ENCODE peak calls at places on chromosomes 13 and 19, in eight cellular contexts. Y is spleen, D is A549, G is IMR-90, Z is adrenal gland, J is uterus, B is esophagus squamous epithelium, K is gastrocnemius medialis. U is an unnamed sample.
A peak's percentile ranks its signal among the peaks of the same experiment; 100 is the strongest.

GRCh38 chr13:50386527-50387123 is 371.4 kb downstream of the KCNRG start:
- DNase-seq in K (no peak), J (no peak), B (no peak), G (peak; percentile 82), D (no peak), Y (no peak), Z (no peak), U (peak; percentile 19)

GRCh38 chr13:28012896-28013295 is 24.4 kb upstream of the URAD start:
- DNase-seq in Y (no peak), B (no peak), G (no peak), Z (no peak), K (no peak), D (no peak), J (no peak), U (no peak)

GRCh38 chr19:10256970-10257615 is 5.1 kb downstream of the MRPL4 start:
- DNase-seq in Z (no peak), B (no peak), Y (no peak), J (no peak), D (no peak), K (no peak), G (no peak), U (no peak)

GRCh38 chr13:89061821-89062220 is 1390.7 kb downstream of the SLITRK5 start:
- DNase-seq in Y (no peak), G (no peak), K (no peak), D (no peak), Z (no peak), J (no peak), B (no peak), U (no peak)

GRCh38 chr13:106354961-106355360 is 180.5 kb downstream of the EFNB2 start:
- DNase-seq in J (no peak), Z (no peak), Y (no peak), G (no peak), B (no peak), K (no peak), D (no peak), U (no peak)

GRCh38 chr19:2900296-2901252 is at the start of gene ZNF57:
- DNase-seq in B (peak; percentile 96), D (peak; percentile 98), Z (peak; percentile 100), K (peak; percentile 99), Y (peak; percentile 98), G (peak; percentile 98), J (peak; percentile 100), U (peak; percentile 100)

GRCh38 chr19:2756477-2756876 is 16.7 kb upstream of the SLC39A3 start:
- DNase-seq in J (no peak), D (no peak), B (no peak), K (no peak), G (no peak), Z (no peak), Y (peak; percentile 58), U (no peak)

GRCh38 chr13:38582133-38582532 is 104.7 kb upstream of the FREM2 start:
- DNase-seq in B (no peak), Y (no peak), K (no peak), Z (no peak), J (no peak), D (peak; percentile 32), G (peak; percentile 16), U (no peak)

GRCh38 chr19:58385313-58386165 is 1.5 kb upstream of the RPS5 start:
- DNase-seq in D (no peak), Y (peak; percentile 78), B (no peak), K (no peak), Z (no peak), J (no peak), G (no peak), U (no peak)

DNA sequence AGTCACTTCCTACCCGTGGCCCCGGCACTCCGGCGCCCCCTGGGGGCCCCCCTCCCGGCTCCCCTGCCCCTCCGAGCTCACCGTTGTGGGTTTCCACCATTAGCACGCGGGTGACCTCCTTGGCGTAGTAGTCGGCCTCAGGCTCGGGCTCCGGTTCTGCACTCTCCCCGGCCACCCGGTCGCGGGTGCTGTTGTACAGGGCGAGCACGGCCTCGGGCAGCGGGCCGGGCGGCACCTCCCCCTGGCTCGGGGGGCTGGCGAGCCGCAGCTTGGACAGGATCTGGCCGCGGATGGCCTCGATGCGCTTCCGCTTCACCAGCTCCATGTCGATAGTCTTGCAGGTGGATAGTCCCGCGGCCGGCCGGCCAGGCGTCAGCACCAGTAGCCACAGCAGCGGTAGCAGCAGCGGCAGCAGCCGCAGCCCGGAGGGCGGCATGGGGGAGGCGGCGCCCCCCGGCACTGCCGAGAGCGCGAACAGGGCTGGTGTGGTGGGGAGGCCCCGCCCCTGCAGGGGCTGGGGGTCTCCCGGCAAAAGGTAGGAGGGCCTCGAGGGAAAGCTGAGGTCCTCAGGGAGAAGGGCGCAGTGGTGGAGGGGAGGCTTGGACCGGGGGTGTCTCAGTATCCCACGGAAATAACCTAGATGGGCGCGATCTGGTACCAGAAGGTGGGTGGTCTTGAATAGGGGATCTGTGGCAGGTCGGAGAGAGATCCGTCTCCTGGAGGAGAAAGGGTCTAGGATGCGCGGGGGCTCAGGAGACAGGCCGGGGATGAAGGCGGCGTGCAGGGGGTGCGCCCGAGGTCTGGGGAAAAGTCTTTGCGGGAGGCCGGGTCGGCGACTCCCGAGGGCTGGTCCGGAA is 885 bp downstream of the TGFB1 start:
- DNase-seq in Z (peak; percentile 57), J (peak; percentile 71), K (no peak), G (peak; percentile 44), B (no peak), Y (peak; percentile 97), D (peak; percentile 78), U (peak; percentile 49)
- TF ChIP-seq POLR2A in Z (no peak), J (no peak), K (no peak), G (peak; percentile 42), B (no peak), Y (no peak), D (no peak), U (no peak)

GRCh38 chr19:12788025-12788681 is 3.1 kb upstream of the JUNB start:
- DNase-seq in K (no peak), Z (peak; percentile 21), D (no peak), Y (no peak), G (no peak), B (no peak), J (no peak), U (no peak)
- H3K4me3 ChIP-seq in K (peak overlapping the region; percentile 91), Z (no peak overlapping the region), D (peak overlapping the region; percentile 92), Y (peak overlapping the region; percentile 86), G (no peak overlapping the region), B (peak overlapping the region; percentile 79), J (peak overlapping the region; percentile 87), U (peak overlapping the region; percentile 81)

GRCh38 chr19:15368051-15368632 is 11.4 kb downstream of the AKAP8 start:
- DNase-seq in D (no peak), B (no peak), J (no peak), Z (no peak), Y (peak; percentile 65), K (no peak), G (no peak), U (no peak)
- H3K27ac ChIP-seq in D (no peak overlapping the region), B (no peak overlapping the region), J (no peak overlapping the region), Z (peak overlapping the region; percentile 83), Y (peak overlapping the region; percentile 39), K (no peak overlapping the region), G (no peak overlapping the region), U (no peak overlapping the region)

GRCh38 chr19:6723738-6724137 is 3.3 kb upstream of the C3 start:
- DNase-seq in G (no peak), J (no peak), K (no peak), Y (no peak), Z (no peak), B (no peak), D (no peak), U (no peak)

GRCh38 chr19:6721113-6721474 is 644 bp upstream of the C3 start:
- DNase-seq in G (no peak), B (no peak), Y (no peak), K (no peak), J (no peak), Z (no peak), D (no peak), U (no peak)

GRCh38 chr19:6724631-6725185 is 4.3 kb upstream of the C3 start:
- DNase-seq in D (no peak), Y (no peak), K (no peak), G (no peak), B (no peak), J (no peak), Z (no peak), U (no peak)

GRCh38 chr19:6721773-6722172 is 1.3 kb upstream of the C3 start:
- DNase-seq in B (no peak), Y (no peak), G (no peak), Z (no peak), K (no peak), D (no peak), J (no peak), U (no peak)

DNA sequence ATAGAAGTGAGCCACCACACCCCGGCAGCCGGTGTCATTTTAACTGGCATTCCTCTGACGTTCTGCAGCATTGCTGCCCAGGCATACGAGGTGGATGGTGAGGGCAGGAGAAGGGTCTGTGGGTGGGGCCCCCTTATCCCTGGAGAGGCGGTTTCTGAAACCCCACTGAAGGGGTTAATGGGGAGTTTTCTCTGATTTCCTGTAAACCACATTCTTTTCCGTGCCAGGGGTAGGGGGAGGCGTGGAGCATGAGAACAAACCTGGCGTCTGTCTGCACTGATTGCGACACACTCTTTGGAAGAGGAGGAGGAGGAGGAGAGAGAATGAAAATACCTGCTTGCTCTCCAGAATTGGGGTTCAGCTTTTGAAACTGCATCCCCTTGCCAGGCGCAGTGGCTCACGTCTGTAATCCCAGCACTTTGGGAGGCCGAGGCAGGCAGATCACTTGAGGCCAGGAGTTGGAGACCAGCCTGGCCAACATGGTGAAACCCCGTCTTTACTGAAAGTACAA is 2.7 kb upstream of the C3 start:
- DNase-seq in B (no peak), G (peak; percentile 10), D (peak; percentile 57), J (peak; percentile 84), K (no peak), Y (no peak), Z (peak; percentile 80), U (peak; percentile 71)
- TF ChIP-seq POLR2A in B (no peak), G (no peak), D (no peak), J (no peak), K (no peak), Y (no peak), Z (no peak), U (no peak)

DNA sequence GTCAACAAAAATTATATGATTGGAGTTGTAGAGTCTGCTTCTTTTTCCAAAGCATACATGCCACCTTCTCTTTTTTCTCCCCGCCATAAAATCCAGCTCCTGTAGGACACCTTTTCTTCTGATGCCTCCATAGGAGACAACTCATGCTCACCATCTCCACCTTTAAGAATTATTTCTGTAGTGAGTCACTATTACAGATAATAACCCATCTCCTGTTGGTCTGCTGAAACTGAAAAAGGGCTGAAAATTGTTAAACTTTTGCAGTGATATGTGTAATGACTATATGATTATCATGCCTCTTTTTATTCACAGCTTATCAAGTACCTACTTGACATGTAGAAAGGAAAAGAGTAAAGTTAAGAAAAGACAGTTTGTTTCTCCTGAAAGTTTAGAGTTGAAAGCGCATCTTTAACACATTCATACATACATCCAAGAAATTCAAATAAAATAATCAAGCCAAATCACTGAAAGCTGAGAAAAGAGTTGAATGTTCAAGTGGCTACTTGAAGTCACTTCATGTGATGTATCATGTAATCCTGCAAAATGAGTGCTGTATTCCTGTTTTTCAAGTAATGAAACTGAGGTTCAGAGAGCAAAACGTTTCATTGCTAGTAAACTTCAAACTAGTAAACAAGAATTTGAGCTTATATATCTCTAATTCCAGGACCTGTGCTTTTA is 35.5 kb upstream of the LPAR6 start:
- DNase-seq in B (no peak), G (no peak), D (no peak), J (no peak), Y (no peak), Z (no peak), K (no peak), U (no peak)
- H3K4me3 ChIP-seq in B (peak overlapping the region; percentile 29), G (no peak overlapping the region), D (no peak overlapping the region), J (no peak overlapping the region), Y (no peak overlapping the region), Z (no peak overlapping the region), K (no peak overlapping the region), U (no peak overlapping the region)

U was measured in tibial nerve.